ENCODE peak calls at places on chromosomes 12 and 14, in seven cellular contexts. P is fibroblast of mammary gland, N is transverse colon, T is OCI-LY7, L is adrenal gland, C is epithelial cell of esophagus, I is choroid plexus epithelial cell. E is an unnamed sample.

GRCh38 chr14:20305265-20306078 is at the start of gene TTC5:
- DNase-seq in N (peak; percentile 88), T (peak; percentile 90), I (peak; percentile 95), P (peak; percentile 90), C (peak; percentile 90), L (peak; percentile 82), E (peak; percentile 60)

GRCh38 chr14:69997849-69998248 is 118.6 kb downstream of the SMOC1 start:
- DNase-seq in P (peak; percentile 92), N (no peak), I (peak; percentile 96), C (peak; percentile 97), T (no peak), L (peak; percentile 48), E (no peak)

GRCh38 chr12:13941258-13942249 is 39.8 kb downstream of the GRIN2B start:
- DNase-seq in L (peak; percentile 79), P (peak; percentile 60), C (peak; percentile 67), I (peak; percentile 6), N (peak; percentile 78), T (peak; percentile 46), E (no peak)

GRCh38 chr14:88005978-88006851 is 1.3 kb downstream of the GPR65 start:
- DNase-seq in P (peak; percentile 13), C (no peak), L (peak; percentile 37), I (no peak), T (peak; percentile 84), N (peak; percentile 30), E (no peak)

GRCh38 chr14:71466942-71467341 is 465.3 kb upstream of the RGS6 start:
- DNase-seq in P (no peak), L (no peak), N (no peak), I (no peak), T (no peak), C (no peak), E (no peak)

GRCh38 chr12:87311206-87311605 is 718.0 kb downstream of the C12orf50 start:
- DNase-seq in C (no peak), T (no peak), P (no peak), I (peak; percentile 22), N (no peak), L (no peak), E (no peak)

GRCh38 chr12:106137456-106138278 is 1.1 kb downstream of the NUAK1 start:
- DNase-seq in C (no peak), I (peak; percentile 34), P (no peak), N (no peak), L (no peak), T (no peak), E (no peak)

GRCh38 chr12:57772429-57773322 is at the start of gene EEF1AKMT3:
- DNase-seq in P (peak; percentile 47), C (peak; percentile 64), T (no peak), L (peak; percentile 70), N (peak; percentile 75), I (peak; percentile 36), E (no peak)

GRCh38 chr14:86858043-86858442 is 1134.9 kb downstream of the GALC start:
- DNase-seq in I (peak; percentile 60), P (no peak), L (no peak), T (no peak), C (no peak), N (no peak), E (peak; percentile 54)

GRCh38 chr12:52399756-52400155 is 6.4 kb downstream of the KRT82 start:
- DNase-seq in T (no peak), N (no peak), P (no peak), C (no peak), L (no peak), I (no peak), E (no peak)

GRCh38 chr12:57106021-57106708 is 5.0 kb downstream of the STAT6 start:
- DNase-seq in N (no peak), T (no peak), P (no peak), I (no peak), L (no peak), C (no peak), E (no peak)

GRCh38 chr12:104566244-104566993 is 109.7 kb downstream of the CHST11 start:
- DNase-seq in C (no peak), T (no peak), P (no peak), I (no peak), N (no peak), L (no peak), E (no peak)

GRCh38 chr12:47748507-47748828 is 10.2 kb downstream of the RAPGEF3 start:
- DNase-seq in N (no peak), T (no peak), P (no peak), L (no peak), C (no peak), I (no peak), E (no peak)

DNA sequence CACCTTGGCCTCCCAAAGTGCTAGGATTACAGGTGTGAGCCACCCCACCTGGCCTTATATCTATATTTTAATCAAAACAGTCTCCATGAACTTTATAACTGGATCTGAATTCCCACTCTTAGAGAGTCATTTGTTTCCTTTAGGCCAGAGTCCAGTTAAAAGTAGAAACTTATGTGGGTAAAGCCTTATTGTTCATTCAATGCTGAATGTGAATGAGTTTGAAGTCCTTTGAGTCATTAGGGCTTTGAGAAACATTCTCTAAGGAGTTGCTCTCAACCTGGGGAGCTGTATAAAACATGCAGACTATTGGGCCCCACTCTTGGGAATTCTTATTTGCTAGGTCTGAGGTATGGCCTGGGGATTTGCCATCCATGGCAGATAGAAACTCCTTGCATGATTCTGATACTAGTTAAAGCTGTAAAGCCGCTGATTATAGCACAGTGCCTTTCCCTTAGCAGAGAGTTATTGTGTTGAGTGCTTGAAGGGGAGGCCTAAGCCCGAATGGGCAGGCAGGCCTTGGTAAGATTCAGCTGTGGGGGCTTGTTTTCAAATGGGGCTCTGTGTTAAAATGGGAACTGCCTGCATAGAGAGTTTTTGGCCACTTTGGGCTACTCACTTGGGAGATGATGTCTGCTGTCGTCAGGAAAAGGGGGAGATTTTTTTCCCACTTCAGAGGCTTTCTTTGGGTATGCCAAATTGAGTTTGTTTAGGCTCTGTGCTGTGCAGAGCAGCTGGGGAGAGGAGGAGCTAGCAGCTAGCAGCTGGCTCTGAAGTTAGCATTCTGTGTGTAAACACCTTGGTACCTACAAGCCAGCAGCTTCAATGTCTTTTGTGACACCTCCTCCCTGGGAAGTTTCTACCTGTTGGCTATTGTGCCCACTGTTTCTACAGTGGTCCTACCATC is 117.5 kb downstream of the DACT1 start:
- DNase-seq in I (no peak), P (peak; percentile 40), T (no peak), C (no peak), N (no peak), L (no peak), E (no peak)
- TF ChIP-seq CTCF in I (no peak), P (no peak), T (no peak), C (no peak), N (no peak), L (no peak), E (no peak)

DNA sequence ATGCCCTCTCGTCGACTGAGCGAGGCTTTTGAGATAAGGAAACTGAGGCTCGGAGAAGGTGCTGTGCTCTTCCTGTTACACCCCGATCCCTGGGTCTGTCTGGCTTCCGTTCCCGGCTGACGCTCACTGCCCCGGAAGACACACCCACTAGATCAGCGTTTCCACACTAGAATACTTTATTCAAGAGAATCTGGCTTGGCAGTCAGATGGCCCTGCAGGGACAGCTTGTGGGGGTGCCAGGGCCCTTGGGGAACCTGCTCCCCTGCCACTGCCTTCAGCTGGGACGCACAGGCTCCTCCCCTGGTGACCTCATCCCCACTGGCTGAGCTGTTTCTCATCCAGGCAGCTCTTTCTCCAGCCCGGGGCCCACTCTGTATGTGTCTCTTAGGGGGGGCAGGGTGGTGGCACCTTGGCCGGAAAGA is 13.7 kb downstream of the PGF start:
- DNase-seq in T (peak; percentile 71), L (peak; percentile 67), P (peak; percentile 52), C (peak; percentile 55), I (peak; percentile 58), N (peak; percentile 52), E (no peak)
- H3K4me3 ChIP-seq in T (peak overlapping the region; percentile 62), L (no peak overlapping the region), P (no peak overlapping the region), C (no peak overlapping the region), I (no peak overlapping the region), N (no peak overlapping the region), E (no peak overlapping the region)

GRCh38 chr12:92574046-92574783 is 128.6 kb upstream of the PLEKHG7 start:
- DNase-seq in C (peak; percentile 68), N (no peak), L (peak; percentile 40), T (peak; percentile 46), I (peak; percentile 67), P (peak; percentile 31), E (no peak)
- TF ChIP-seq CTCF in C (peak; percentile 65), N (no peak), L (peak; percentile 20), T (peak; percentile 77), I (peak; percentile 69), P (peak; percentile 30), E (peak; percentile 37)

GRCh38 chr12:120352117-120352516 is 16.8 kb downstream of the MSI1 start:
- DNase-seq in I (peak; percentile 27), N (no peak), P (peak; percentile 56), T (no peak), L (no peak), C (peak; percentile 62), E (peak; percentile 10)

GRCh38 chr12:120353136-120353535 is 15.8 kb downstream of the MSI1 start:
- DNase-seq in I (no peak), N (no peak), C (no peak), T (no peak), L (no peak), P (no peak), E (no peak)

GRCh38 chr12:120347766-120348165 is 20.2 kb upstream of the PLA2G1B start:
- DNase-seq in T (no peak), C (no peak), P (no peak), L (no peak), N (no peak), I (no peak), E (no peak)

GRCh38 chr12:120353556-120354317 is 15.2 kb downstream of the MSI1 start:
- DNase-seq in C (no peak), L (no peak), P (no peak), T (no peak), I (no peak), N (no peak), E (no peak)

DNA sequence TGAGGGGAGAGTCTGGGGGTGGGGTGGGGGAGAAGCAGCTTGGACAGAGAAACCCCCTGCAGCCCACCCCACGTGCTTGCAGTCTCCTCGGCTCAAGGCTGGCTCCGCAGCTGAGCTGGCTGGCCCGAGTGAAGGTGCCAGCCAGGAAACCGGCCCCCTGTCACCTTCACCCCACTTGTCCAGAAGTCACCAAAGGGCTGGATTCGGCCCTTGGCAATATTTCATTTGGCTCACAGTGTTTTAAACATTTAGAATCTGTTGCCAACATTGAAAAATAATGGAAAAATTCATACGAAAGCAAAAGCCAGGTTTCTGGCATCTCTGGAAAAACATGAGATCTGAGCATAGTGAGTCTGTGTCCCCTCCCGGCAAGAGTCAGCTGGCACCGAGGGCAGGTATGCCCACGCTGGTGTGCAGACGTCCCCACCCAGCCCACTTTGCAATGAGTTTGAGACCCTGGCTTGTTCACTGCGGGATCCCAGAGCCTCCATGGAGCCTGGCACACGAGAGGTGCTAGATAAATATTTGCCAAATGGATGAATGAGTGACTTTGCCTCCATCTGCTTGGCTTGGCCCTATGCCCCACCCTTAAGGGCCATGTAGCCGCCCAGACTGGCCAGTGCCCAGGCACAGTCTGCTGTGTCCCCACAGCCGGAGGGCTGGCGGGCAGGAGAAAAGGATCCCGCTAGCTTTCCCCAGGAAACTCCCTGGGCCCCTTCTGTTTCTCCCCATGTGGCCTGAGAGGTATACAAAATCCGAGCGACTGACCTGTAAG is 18.2 kb downstream of the MSI1 start:
- DNase-seq in N (no peak), P (no peak), T (no peak), C (no peak), I (no peak), L (peak; percentile 25), E (no peak)
- H3K4me3 ChIP-seq in N (no peak overlapping the region), P (no peak overlapping the region), T (no peak overlapping the region), C (no peak overlapping the region), I (no peak overlapping the region), L (no peak overlapping the region), E (no peak overlapping the region)